ENCODE peak calls at places on chromosomes 4 and X, in eight cellular contexts. Z is MCF 10A; Q is substantia nigra; L is brain microvascular endothelial cell; V is stimulated activated CD8-positive, alpha-beta memory T cell treated with anti-CD3 and anti-CD28 coated beads, Interleukin-4, amount 100 ng/mL, for 1 hour; H is gastrocnemius medialis; T is COR-L47; E is activated CD8-positive, alpha-beta T cell treated with anti-CD3 and anti-CD28 coated beads, Interleukin-2, amount 10 ng/mL, durations not matched to agents 7 days and 5 days. M is an unnamed sample.

GRCh38 chr4:165692082-165692481 is 181.0 kb upstream of the TLL1 start:
- DNase-seq in Z (peak; percentile 44), Q (no peak), L (no peak), V (no peak), H (no peak), T (no peak), E (no peak), M (no peak)

GRCh38 chr4:2647403-2648158 is 108.6 kb downstream of the TNIP2 start:
- DNase-seq in Z (no peak), Q (no peak), L (no peak), V (no peak), H (peak; percentile 28), T (no peak), E (no peak), M (no peak)

GRCh38 chr4:66539745-66540144 is 869.5 kb upstream of the EPHA5 start:
- DNase-seq in Z (peak; percentile 6), Q (no peak), L (peak; percentile 5), V (no peak), H (no peak), T (no peak), E (no peak), M (no peak)

GRCh38 chrX:113297456-113297855 is 456.8 kb upstream of the AMOT start:
- DNase-seq in Z (no peak), Q (no peak), L (no peak), V (no peak), H (no peak), T (no peak), E (no peak), M (no peak)

GRCh38 chr4:26141916-26142638 is 178.7 kb upstream of the RBPJ start:
- DNase-seq in Z (no peak), Q (no peak), L (no peak), V (no peak), H (peak; percentile 25), T (no peak), E (no peak), M (peak; percentile 49)

GRCh38 chrX:49106930-49107329 is 16.6 kb downstream of the GPKOW start:
- DNase-seq in Z (peak; percentile 40), Q (peak; percentile 28), L (peak; percentile 25), V (no peak), H (no peak), T (no peak), E (no peak), M (peak; percentile 67)

GRCh38 chr4:183797041-183797444 is 108.1 kb upstream of the STOX2 start:
- DNase-seq in Z (peak; percentile 11), Q (no peak), L (no peak), V (no peak), H (no peak), T (no peak), E (no peak), M (no peak)

GRCh38 chr4:8181844-8182243 is 17.2 kb upstream of the SH3TC1 start:
- DNase-seq in Z (no peak), Q (no peak), L (no peak), V (no peak), H (no peak), T (no peak), E (no peak), M (no peak)

GRCh38 chrX:41014776-41015175 is 70.5 kb upstream of the USP9X start:
- DNase-seq in Z (peak; percentile 86), Q (no peak), L (no peak), V (no peak), H (no peak), T (no peak), E (no peak), M (no peak)

GRCh38 chr4:38060829-38061431 is 100.7 kb downstream of the PTTG2 start:
- DNase-seq in Z (peak; percentile 12), Q (no peak), L (peak; percentile 78), V (no peak), H (no peak), T (no peak), E (no peak), M (no peak)

GRCh38 chrX:155819525-155819924 is 61.6 kb upstream of the VAMP7 start:
- DNase-seq in Z (peak; percentile 9), Q (no peak), L (no peak), V (no peak), H (no peak), T (no peak), E (no peak), M (no peak)

GRCh38 chr4:79651516-79651915 is 243.5 kb upstream of the GK2 start:
- DNase-seq in Z (peak; percentile 3), Q (no peak), L (peak; percentile 54), V (no peak), H (no peak), T (no peak), E (no peak), M (no peak)

GRCh38 chrX:18696653-18697052 is 10.8 kb upstream of the PPEF1 start:
- DNase-seq in Z (no peak), Q (no peak), L (no peak), V (no peak), H (no peak), T (no peak), E (no peak), M (no peak)

GRCh38 chr4:173252024-173252935 is 81.9 kb downstream of the HMGB2 start:
- DNase-seq in Z (peak; percentile 98), Q (no peak), L (peak; percentile 100), V (no peak), H (peak; percentile 81), T (peak; percentile 77), E (no peak), M (peak; percentile 68)

GRCh38 chr4:148542922-148543623 is 100.9 kb upstream of the NR3C2 start:
- DNase-seq in Z (no peak), Q (no peak), L (no peak), V (no peak), H (no peak), T (no peak), E (no peak), M (no peak)

M was measured in AG08396.